ENCODE peak calls at places on chromosomes 6 and 20, in seven cellular contexts. One of them, this sample, is unnamed.

GRCh38 chr6:144415014-144415413 is 129.9 kb downstream of the UTRN start:
- DNase-seq in mesendoderm: no peak
- DNase-seq in IMR-90: peak; percentile 90
- DNase-seq in trophoblast cell: peak; percentile 31
- DNase-seq in mesenchymal stem cell: peak; percentile 80
- DNase-seq in H1: no peak
- DNase-seq in H9: no peak
- DNase-seq in this sample: no peak

GRCh38 chr6:63426844-63427243 is 107.1 kb upstream of the LGSN start:
- DNase-seq in IMR-90: no peak
- DNase-seq in trophoblast cell: no peak
- DNase-seq in mesendoderm: no peak
- DNase-seq in H1: no peak
- DNase-seq in H9: no peak
- DNase-seq in mesenchymal stem cell: no peak
- DNase-seq in this sample: no peak

GRCh38 chr6:131575834-131576478 is 2.9 kb downstream of the ARG1 start:
- DNase-seq in trophoblast cell: no peak
- DNase-seq in mesenchymal stem cell: no peak
- DNase-seq in H9: no peak
- DNase-seq in mesendoderm: no peak
- DNase-seq in H1: no peak
- DNase-seq in IMR-90: no peak
- DNase-seq in this sample: no peak

GRCh38 chr6:5827061-5828037 is 179.4 kb downstream of the NRN1 start:
- DNase-seq in trophoblast cell: no peak
- DNase-seq in mesendoderm: no peak
- DNase-seq in H1: no peak
- DNase-seq in mesenchymal stem cell: no peak
- DNase-seq in H9: no peak
- DNase-seq in IMR-90: no peak
- DNase-seq in this sample: no peak

GRCh38 chr20:37523012-37523391 is 2.0 kb downstream of the NNAT start:
- DNase-seq in H1: no peak
- DNase-seq in mesendoderm: no peak
- DNase-seq in IMR-90: no peak
- DNase-seq in mesenchymal stem cell: no peak
- DNase-seq in trophoblast cell: no peak
- DNase-seq in H9: no peak
- DNase-seq in this sample: no peak

GRCh38 chr6:42338573-42339218 is 113.0 kb downstream of the TRERF1 start:
- DNase-seq in trophoblast cell: no peak
- DNase-seq in mesenchymal stem cell: peak; percentile 98
- DNase-seq in mesendoderm: no peak
- DNase-seq in H1: no peak
- DNase-seq in IMR-90: peak; percentile 99
- DNase-seq in H9: no peak
- DNase-seq in this sample: no peak

GRCh38 chr6:26196846-26197683 is 109.8 kb downstream of the HFE start:
- DNase-seq in mesendoderm: peak; percentile 94
- DNase-seq in IMR-90: peak; percentile 95
- DNase-seq in trophoblast cell: peak; percentile 58
- DNase-seq in mesenchymal stem cell: peak; percentile 96
- DNase-seq in H1: no peak
- DNase-seq in H9: peak; percentile 86
- DNase-seq in this sample: peak; percentile 69

GRCh38 chr6:84549912-84550311 is 214.5 kb downstream of the TBX18 start:
- DNase-seq in mesenchymal stem cell: no peak
- DNase-seq in mesendoderm: peak; percentile 26
- DNase-seq in IMR-90: no peak
- DNase-seq in H9: peak; percentile 44
- DNase-seq in trophoblast cell: no peak
- DNase-seq in H1: no peak
- DNase-seq in this sample: no peak

GRCh38 chr6:164911151-164911550 is 398.3 kb downstream of the C6orf118 start:
- DNase-seq in H1: no peak
- DNase-seq in trophoblast cell: no peak
- DNase-seq in mesendoderm: no peak
- DNase-seq in IMR-90: no peak
- DNase-seq in H9: no peak
- DNase-seq in mesenchymal stem cell: no peak
- DNase-seq in this sample: no peak

GRCh38 chr6:90460067-90460466 is 126.8 kb downstream of the MAP3K7 start:
- DNase-seq in mesenchymal stem cell: no peak
- DNase-seq in trophoblast cell: no peak
- DNase-seq in H1: no peak
- DNase-seq in IMR-90: no peak
- DNase-seq in H9: no peak
- DNase-seq in mesendoderm: no peak
- DNase-seq in this sample: no peak

GRCh38 chr6:38459291-38459690 is 180.4 kb downstream of the BTBD9 start:
- DNase-seq in mesendoderm: peak; percentile 41
- DNase-seq in IMR-90: peak; percentile 69
- DNase-seq in mesenchymal stem cell: peak; percentile 82
- DNase-seq in H1: no peak
- DNase-seq in trophoblast cell: peak; percentile 47
- DNase-seq in H9: no peak
- DNase-seq in this sample: no peak

GRCh38 chr6:16136536-16137450 is 7.9 kb downstream of the MYLIP start:
- DNase-seq in trophoblast cell: no peak
- DNase-seq in H9: no peak
- DNase-seq in mesenchymal stem cell: peak; percentile 86
- DNase-seq in H1: no peak
- DNase-seq in IMR-90: peak; percentile 92
- DNase-seq in mesendoderm: no peak
- DNase-seq in this sample: no peak

GRCh38 chr6:158709809-158710208 is 60.0 kb downstream of the SYTL3 start:
- DNase-seq in H9: no peak
- DNase-seq in mesendoderm: no peak
- DNase-seq in H1: no peak
- DNase-seq in trophoblast cell: no peak
- DNase-seq in mesenchymal stem cell: no peak
- DNase-seq in IMR-90: no peak
- DNase-seq in this sample: no peak

GRCh38 chr6:30685157-30685976 is 1.1 kb downstream of the PPP1R18 start:
- DNase-seq in trophoblast cell: no peak
- DNase-seq in mesendoderm: peak; percentile 49
- DNase-seq in H1: no peak
- DNase-seq in H9: no peak
- DNase-seq in IMR-90: no peak
- DNase-seq in mesenchymal stem cell: peak; percentile 63
- DNase-seq in this sample: no peak

DNA sequence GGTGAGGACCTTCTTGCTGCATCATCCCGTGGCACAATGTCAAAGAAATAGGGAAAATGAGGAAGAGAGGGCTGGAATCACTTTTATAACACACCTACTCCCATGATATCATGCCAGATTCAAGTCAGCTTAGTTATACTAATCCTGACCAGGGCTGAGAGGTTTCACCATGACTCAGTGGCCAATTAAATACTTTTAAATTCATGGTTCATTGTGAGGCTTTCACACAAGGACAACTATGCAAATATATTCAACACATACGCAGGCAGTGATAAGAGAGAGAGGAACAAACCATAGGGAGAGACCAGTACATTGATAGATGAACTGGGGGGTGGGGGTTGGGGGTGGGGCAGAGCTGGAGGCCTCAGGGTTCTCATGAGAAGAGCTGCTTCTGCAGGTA is 313.1 kb downstream of the LRFN2 start:
- DNase-seq in H1: no peak
- DNase-seq in IMR-90: no peak
- DNase-seq in trophoblast cell: no peak
- DNase-seq in mesendoderm: no peak
- DNase-seq in H9: no peak
- DNase-seq in mesenchymal stem cell: no peak
- DNase-seq in this sample: no peak
- H4K8ac ChIP-seq in H1: no peak overlapping the region
- H4K8ac ChIP-seq in IMR-90: no peak overlapping the region
- H4K8ac ChIP-seq in trophoblast cell: no peak overlapping the region
- H4K8ac ChIP-seq in mesendoderm: no peak overlapping the region
- H4K8ac ChIP-seq in H9: no peak overlapping the region
- H4K8ac ChIP-seq in mesenchymal stem cell: no peak overlapping the region
- H4K8ac ChIP-seq in this sample: no peak overlapping the region

DNA sequence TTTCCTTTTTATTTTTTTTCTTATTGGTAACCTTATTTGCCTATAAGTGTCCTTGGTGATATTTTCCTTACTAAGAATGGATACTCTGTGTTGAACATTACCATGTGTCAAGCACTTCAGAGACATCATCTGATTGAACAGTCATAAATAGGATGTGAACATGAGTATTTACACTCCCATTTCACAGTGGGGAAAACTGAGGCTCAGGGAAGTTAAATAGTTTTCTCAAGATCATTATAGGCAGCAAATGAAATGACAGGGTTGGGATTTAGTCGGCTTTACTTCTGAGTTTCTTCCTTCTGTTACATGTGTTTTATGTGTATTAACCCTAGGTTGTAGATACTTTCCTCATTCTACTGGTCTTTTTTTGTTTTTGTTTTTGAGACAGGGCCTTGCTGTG is 35.3 kb downstream of the TPX2 start:
- DNase-seq in mesenchymal stem cell: no peak
- DNase-seq in H1: no peak
- DNase-seq in trophoblast cell: no peak
- DNase-seq in H9: no peak
- DNase-seq in IMR-90: no peak
- DNase-seq in mesendoderm: no peak
- DNase-seq in this sample: no peak
- H3K18ac ChIP-seq in mesenchymal stem cell: no peak overlapping the region
- H3K18ac ChIP-seq in H1: no peak overlapping the region
- H3K18ac ChIP-seq in trophoblast cell: no peak overlapping the region
- H3K18ac ChIP-seq in H9: no peak overlapping the region
- H3K18ac ChIP-seq in IMR-90: no peak overlapping the region
- H3K18ac ChIP-seq in mesendoderm: no peak overlapping the region
- H3K18ac ChIP-seq in this sample: no peak overlapping the region

GRCh38 chr20:62056975-62057374 is 8.7 kb downstream of the TAF4 start:
- DNase-seq in H9: no peak
- DNase-seq in IMR-90: no peak
- DNase-seq in mesenchymal stem cell: no peak
- DNase-seq in mesendoderm: no peak
- DNase-seq in H1: no peak
- DNase-seq in trophoblast cell: no peak
- DNase-seq in this sample: no peak
- H4K8ac ChIP-seq in H9: no peak overlapping the region
- H4K8ac ChIP-seq in IMR-90: no peak overlapping the region
- H4K8ac ChIP-seq in mesenchymal stem cell: no peak overlapping the region
- H4K8ac ChIP-seq in mesendoderm: no peak overlapping the region
- H4K8ac ChIP-seq in H1: no peak overlapping the region
- H4K8ac ChIP-seq in trophoblast cell: no peak overlapping the region
- H4K8ac ChIP-seq in this sample: no peak overlapping the region

GRCh38 chr6:161444464-161444863 is 170.6 kb upstream of the AGPAT4 start:
- DNase-seq in H9: peak; percentile 49
- DNase-seq in trophoblast cell: peak; percentile 52
- DNase-seq in mesenchymal stem cell: peak; percentile 41
- DNase-seq in IMR-90: peak; percentile 24
- DNase-seq in mesendoderm: peak; percentile 50
- DNase-seq in H1: no peak
- DNase-seq in this sample: no peak
- H3K18ac ChIP-seq in H9: no peak overlapping the region
- H3K18ac ChIP-seq in trophoblast cell: no peak overlapping the region
- H3K18ac ChIP-seq in mesenchymal stem cell: no peak overlapping the region
- H3K18ac ChIP-seq in IMR-90: no peak overlapping the region
- H3K18ac ChIP-seq in mesendoderm: no peak overlapping the region
- H3K18ac ChIP-seq in H1: peak overlapping the region; percentile 0
- H3K18ac ChIP-seq in this sample: peak overlapping the region; percentile 88

DNA sequence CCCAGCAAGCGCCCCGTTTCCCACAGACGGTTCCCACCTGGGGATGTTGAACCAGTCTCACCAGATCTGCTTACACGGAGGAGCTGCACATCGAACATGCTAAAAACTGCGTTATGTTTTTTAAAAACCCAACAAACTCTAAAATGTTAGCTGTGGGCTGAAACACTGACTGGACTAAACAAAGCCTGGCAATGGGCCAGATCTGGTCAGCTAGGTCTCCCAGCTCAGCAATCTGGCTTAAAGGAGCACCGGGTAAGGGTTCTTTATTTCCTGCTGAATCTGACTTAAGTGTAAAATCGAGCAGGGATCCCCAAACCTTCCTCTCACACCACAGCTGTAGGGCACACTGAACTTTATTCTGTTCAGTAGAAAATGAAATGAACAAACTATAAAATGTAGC is 156.9 kb downstream of the FOXC1 start:
- DNase-seq in IMR-90: peak; percentile 29
- DNase-seq in mesendoderm: no peak
- DNase-seq in mesenchymal stem cell: peak; percentile 6
- DNase-seq in H1: no peak
- DNase-seq in H9: no peak
- DNase-seq in trophoblast cell: no peak
- DNase-seq in this sample: no peak
- H4K8ac ChIP-seq in IMR-90: no peak overlapping the region
- H4K8ac ChIP-seq in mesendoderm: no peak overlapping the region
- H4K8ac ChIP-seq in mesenchymal stem cell: no peak overlapping the region
- H4K8ac ChIP-seq in H1: no peak overlapping the region
- H4K8ac ChIP-seq in H9: no peak overlapping the region
- H4K8ac ChIP-seq in trophoblast cell: no peak overlapping the region
- H4K8ac ChIP-seq in this sample: no peak overlapping the region

DNA sequence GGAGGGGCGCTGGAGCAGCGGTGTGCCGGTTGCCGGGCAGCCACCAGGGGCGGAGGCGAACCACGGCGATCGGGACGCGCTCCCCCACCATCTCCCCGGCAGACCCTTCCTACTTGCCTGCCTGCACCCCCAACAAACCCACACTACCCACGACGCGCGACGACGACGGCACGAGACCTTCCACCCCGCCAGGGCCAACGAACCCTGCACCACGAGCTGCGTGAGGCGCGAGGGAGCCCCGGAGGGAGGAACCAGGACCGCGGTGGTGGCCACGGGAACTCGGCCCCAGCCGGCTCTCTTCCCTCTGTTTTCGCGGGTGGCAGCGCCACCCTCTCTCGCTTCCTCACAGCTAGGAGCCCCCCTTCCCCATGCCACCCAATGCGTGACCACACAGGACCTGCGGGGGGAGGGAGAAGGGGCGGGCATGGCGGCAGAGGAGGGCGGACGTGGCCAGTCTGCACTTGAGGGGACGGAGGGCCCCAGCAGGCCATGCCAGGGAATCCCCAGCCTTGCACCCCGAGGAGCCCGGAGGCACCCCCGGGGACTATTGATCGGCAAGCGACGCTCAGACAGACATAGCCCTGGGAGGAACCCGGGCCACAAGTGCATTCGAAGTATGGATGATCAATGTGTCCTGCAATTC is 1516.4 kb upstream of the DEFB115 start:
- DNase-seq in H9: no peak
- DNase-seq in mesenchymal stem cell: no peak
- DNase-seq in IMR-90: no peak
- DNase-seq in trophoblast cell: no peak
- DNase-seq in H1: no peak
- DNase-seq in mesendoderm: no peak
- DNase-seq in this sample: no peak
- H3K18ac ChIP-seq in H9: no peak overlapping the region
- H3K18ac ChIP-seq in mesenchymal stem cell: no peak overlapping the region
- H3K18ac ChIP-seq in IMR-90: no peak overlapping the region
- H3K18ac ChIP-seq in trophoblast cell: no peak overlapping the region
- H3K18ac ChIP-seq in H1: no peak overlapping the region
- H3K18ac ChIP-seq in mesendoderm: no peak overlapping the region
- H3K18ac ChIP-seq in this sample: no peak overlapping the region

This sample was measured in neuronal stem cell.